ENCODE peak calls at places on chromosomes 4 and X, in five cellular contexts. K is stimulated activated CD4-positive, alpha-beta T cell treated with anti-CD3 and anti-CD28 coated beads, Interleukin-1b, Interleukin-23, amount 100 ng/mL, for 24 hours; G is CD4-positive, alpha-beta T cell; P is activated effector memory CD4-positive, alpha-beta T cell treated with Interleukin-2 at 50 U/mL for 16 hours; V is cardiac muscle cell. R is an unnamed sample.

GRCh38 chrX:96436105-96436504 is 248.5 kb upstream of the DIAPH2 start:
- DNase-seq in K (no peak), G (no peak), P (no peak), V (no peak), R (peak; percentile 56)

GRCh38 chr4:7192252-7193039 is at the start of gene SORCS2:
- DNase-seq in K (no peak), G (peak; percentile 27), P (peak; percentile 10), V (peak; percentile 90), R (no peak)

GRCh38 chrX:45622538-45622937 is 421.9 kb upstream of the DIPK2B start:
- DNase-seq in K (no peak), G (no peak), P (no peak), V (no peak), R (peak; percentile 59)

GRCh38 chr4:38150021-38150671 is 189.9 kb downstream of the PTTG2 start:
- DNase-seq in K (no peak), G (no peak), P (no peak), V (no peak), R (no peak)

GRCh38 chr4:13918110-13918509 is 290.6 kb upstream of the BOD1L1 start:
- DNase-seq in K (no peak), G (no peak), P (no peak), V (no peak), R (peak; percentile 98)

GRCh38 chr4:101321481-101322042 is 25.8 kb downstream of the PPP3CA start:
- DNase-seq in K (no peak), G (no peak), P (no peak), V (no peak), R (no peak)

GRCh38 chrX:140815868-140816267 is 106.3 kb downstream of the LINC00632 start:
- DNase-seq in K (no peak), G (no peak), P (no peak), V (no peak), R (peak; percentile 13)

GRCh38 chr4:56953680-56954520 is 23.5 kb downstream of the NOA1 start:
- DNase-seq in K (no peak), G (no peak), P (no peak), V (no peak), R (no peak)

GRCh38 chrX:16639966-16640365 is 10.0 kb upstream of the S100G start:
- DNase-seq in K (no peak), G (no peak), P (no peak), V (peak; percentile 15), R (no peak)

GRCh38 chr4:168221298-168221697 is 97.3 kb downstream of the DDX60 start:
- DNase-seq in K (no peak), G (no peak), P (no peak), V (no peak), R (peak; percentile 62)

GRCh38 chr4:25486171-25486570 is 109.1 kb downstream of the ANAPC4 start:
- DNase-seq in K (no peak), G (no peak), P (no peak), V (no peak), R (peak; percentile 21)

GRCh38 chr4:82044141-82044993 is 329.4 kb downstream of the HNRNPD start:
- DNase-seq in K (no peak), G (no peak), P (no peak), V (peak; percentile 87), R (peak; percentile 43)

GRCh38 chr4:111126340-111126739 is 503.5 kb upstream of the PITX2 start:
- DNase-seq in K (no peak), G (no peak), P (no peak), V (no peak), R (no peak)

GRCh38 chrX:30215357-30215843 is at the start of gene MAGEB2:
- DNase-seq in K (no peak), G (no peak), P (no peak), V (no peak), R (no peak)

GRCh38 chr4:154010377-154010776 is 221.5 kb upstream of the SFRP2 start:
- DNase-seq in K (no peak), G (no peak), P (no peak), V (no peak), R (no peak)

GRCh38 chr4:69095301-69095731 is 958 bp upstream of the UGT2B7 start:
- DNase-seq in K (no peak), G (no peak), P (no peak), V (no peak), R (peak; percentile 78)

GRCh38 chr4:137638934-137639333 is 106.6 kb upstream of the PCDH18 start:
- DNase-seq in K (no peak), G (no peak), P (no peak), V (no peak), R (no peak)

GRCh38 chrX:111719426-111720210 is 38.6 kb downstream of the ALG13 start:
- DNase-seq in K (no peak), G (no peak), P (no peak), V (no peak), R (no peak)

GRCh38 chr4:70704333-70705145 is 16.2 kb downstream of the UTP3 start:
- DNase-seq in K (no peak), G (peak; percentile 26), P (peak; percentile 51), V (peak; percentile 91), R (peak; percentile 66)

GRCh38 chr4:181416966-181417365 is 826.2 kb upstream of the TENM3 start:
- DNase-seq in K (no peak), G (no peak), P (no peak), V (no peak), R (no peak)

GRCh38 chr4:83651846-83652245 is 115.9 kb downstream of the GPAT3 start:
- DNase-seq in K (no peak), G (no peak), P (no peak), V (no peak), R (peak; percentile 20)

GRCh38 chrX:40816906-40817305 is 81.6 kb upstream of the MED14 start:
- DNase-seq in K (no peak), G (no peak), P (no peak), V (no peak), R (no peak)

GRCh38 chrX:153845195-153845594 is 14.9 kb upstream of the PDZD4 start:
- DNase-seq in K (no peak), G (no peak), P (no peak), V (no peak), R (no peak)

GRCh38 chr4:127844605-127845116 is 36.0 kb upstream of the PLK4 start:
- DNase-seq in K (no peak), G (no peak), P (no peak), V (no peak), R (peak; percentile 17)

GRCh38 chr4:77927991-77928925 is 65.6 kb downstream of the MRPL1 start:
- DNase-seq in K (no peak), G (no peak), P (no peak), V (no peak), R (peak; percentile 79)

GRCh38 chr4:11929080-11929479 is 500.4 kb upstream of the HS3ST1 start:
- DNase-seq in K (no peak), G (no peak), P (no peak), V (no peak), R (no peak)

GRCh38 chr4:184477201-184477999 is 3.0 kb upstream of the IRF2 start:
- DNase-seq in K (no peak), G (no peak), P (no peak), V (no peak), R (no peak)

GRCh38 chr4:5751073-5751917 is 40.3 kb downstream of the EVC start:
- DNase-seq in K (no peak), G (no peak), P (no peak), V (no peak), R (peak; percentile 60)

GRCh38 chr4:8475751-8476575 is 35.4 kb downstream of the TRMT44 start:
- DNase-seq in K (no peak), G (no peak), P (no peak), V (no peak), R (no peak)

GRCh38 chrX:72306085-72306801 is 529 bp upstream of the CITED1 start:
- DNase-seq in K (no peak), G (no peak), P (no peak), V (peak; percentile 26), R (no peak)

GRCh38 chr4:92254767-92255442 is 48.9 kb upstream of the GRID2 start:
- DNase-seq in K (no peak), G (no peak), P (no peak), V (no peak), R (no peak)

GRCh38 chr4:86498560-86499166 is 95.5 kb upstream of the PTPN13 start:
- DNase-seq in K (no peak), G (no peak), P (no peak), V (peak; percentile 74), R (peak; percentile 40)

GRCh38 chr4:336099-336892 is 1.3 kb upstream of the ZNF141 start:
- DNase-seq in K (no peak), G (no peak), P (no peak), V (peak; percentile 34), R (peak; percentile 7)

GRCh38 chr4:157265281-157265680 is 44.8 kb downstream of the GRIA2 start:
- DNase-seq in K (no peak), G (no peak), P (no peak), V (peak; percentile 40), R (no peak)

GRCh38 chr4:105457997-105458396 is 15.9 kb downstream of the PPA2 start:
- DNase-seq in K (no peak), G (no peak), P (no peak), V (no peak), R (no peak)

GRCh38 chr4:67229148-67229547 is 316.2 kb downstream of the CENPC start:
- DNase-seq in K (no peak), G (no peak), P (no peak), V (no peak), R (no peak)

GRCh38 chrX:54786972-54787371 is 11.1 kb downstream of the ITIH6 start:
- DNase-seq in K (no peak), G (peak; percentile 22), P (peak; percentile 22), V (peak; percentile 5), R (no peak)

GRCh38 chr4:168688584-168688983 is 191.7 kb downstream of the PALLD start:
- DNase-seq in K (no peak), G (no peak), P (no peak), V (no peak), R (no peak)